ENCODE peak calls at places on chromosomes 13 and 19, in five cellular contexts. U is fibroblast of mammary gland, V is mammary epithelial cell, H is choroid plexus epithelial cell, D is neural progenitor cell. C is an unnamed sample.

GRCh38 chr13:98535501-98536357 is 41.2 kb downstream of the STK24 start:
- DNase-seq in U (peak), V (peak), H (peak), D (no peak), C (peak)

GRCh38 chr19:10091892-10092641 is 6.0 kb downstream of the SHFL start:
- DNase-seq in U (no peak), V (no peak), H (no peak), D (no peak), C (no peak)

GRCh38 chr19:18895038-18895827 is 725 bp downstream of the CERS1 start:
- DNase-seq in U (peak), V (peak), H (peak), D (peak), C (peak)

GRCh38 chr19:50368649-50369570 is 3.5 kb upstream of the NAPSA start:
- DNase-seq in U (peak), V (peak), H (peak), D (peak), C (peak)

GRCh38 chr19:53463263-53463662 is 4.3 kb upstream of the ZNF813 start:
- DNase-seq in U (peak), V (no peak), H (peak), D (peak), C (peak)

GRCh38 chr19:7844951-7845350 is 14.9 kb downstream of the EVI5L start:
- DNase-seq in U (no peak), V (no peak), H (no peak), D (no peak), C (no peak)

GRCh38 chr13:90690458-90691063 is 656.9 kb upstream of the MIR17HG start:
- DNase-seq in U (peak), V (no peak), H (peak), D (no peak), C (peak)

GRCh38 chr13:99970761-99971575 is 599 bp downstream of the ZIC5 start:
- DNase-seq in U (no peak), V (no peak), H (no peak), D (peak), C (no peak)

GRCh38 chr13:34340534-34340933 is 522.6 kb downstream of the RFC3 start:
- DNase-seq in U (peak), V (peak), H (peak), D (no peak), C (no peak)

GRCh38 chr19:49020342-49020741 is 3.5 kb upstream of the LHB start:
- DNase-seq in U (no peak), V (no peak), H (no peak), D (no peak), C (no peak)

GRCh38 chr13:48412100-48412556 is 785 bp downstream of the LPAR6 start:
- DNase-seq in U (peak), V (peak), H (peak), D (no peak), C (peak)

GRCh38 chr19:29945433-29945832 is 3.4 kb downstream of the URI1 start:
- DNase-seq in U (no peak), V (no peak), H (no peak), D (no peak), C (no peak)

GRCh38 chr19:21566073-21566472 is 60.7 kb downstream of the ZNF429 start:
- DNase-seq in U (no peak), V (no peak), H (no peak), D (no peak), C (no peak)

GRCh38 chr13:31048521-31048920 is 113.2 kb downstream of the HSPH1 start:
- DNase-seq in U (no peak), V (no peak), H (no peak), D (peak), C (no peak)

GRCh38 chr19:35025969-35026368 is 4.3 kb upstream of the SCN1B start:
- DNase-seq in U (no peak), V (no peak), H (no peak), D (no peak), C (no peak)

GRCh38 chr19:52369463-52370340 is at the start of gene ZNF880:
- DNase-seq in U (peak), V (peak), H (peak), D (peak), C (peak)

GRCh38 chr19:49327878-49328544 is 3.0 kb upstream of the SLC6A16 start:
- DNase-seq in U (peak), V (no peak), H (peak), D (peak), C (no peak)

GRCh38 chr13:49259586-49259985 is 11.9 kb downstream of the CDADC1 start:
- DNase-seq in U (no peak), V (no peak), H (no peak), D (no peak), C (no peak)

GRCh38 chr19:13152854-13153626 is 2.8 kb downstream of the IER2 start:
- DNase-seq in U (peak), V (peak), H (peak), D (peak), C (peak)

GRCh38 chr19:13155472-13156284 is 5.5 kb downstream of the IER2 start:
- DNase-seq in U (peak), V (peak), H (peak), D (peak), C (peak)

GRCh38 chr19:13154241-13154778 is 4.1 kb downstream of the IER2 start:
- DNase-seq in U (peak), V (peak), H (peak), D (peak), C (peak)

GRCh38 chr19:13153627-13154240 is 3.5 kb downstream of the IER2 start:
- DNase-seq in U (no peak), V (no peak), H (peak), D (no peak), C (peak)

GRCh38 chr19:13154911-13155471 is 4.8 kb downstream of the IER2 start:
- DNase-seq in U (peak), V (peak), H (peak), D (peak), C (peak)
- H3K4me3 ChIP-seq in U (peak), V (peak), H (peak), D (peak), C (peak)

DNA sequence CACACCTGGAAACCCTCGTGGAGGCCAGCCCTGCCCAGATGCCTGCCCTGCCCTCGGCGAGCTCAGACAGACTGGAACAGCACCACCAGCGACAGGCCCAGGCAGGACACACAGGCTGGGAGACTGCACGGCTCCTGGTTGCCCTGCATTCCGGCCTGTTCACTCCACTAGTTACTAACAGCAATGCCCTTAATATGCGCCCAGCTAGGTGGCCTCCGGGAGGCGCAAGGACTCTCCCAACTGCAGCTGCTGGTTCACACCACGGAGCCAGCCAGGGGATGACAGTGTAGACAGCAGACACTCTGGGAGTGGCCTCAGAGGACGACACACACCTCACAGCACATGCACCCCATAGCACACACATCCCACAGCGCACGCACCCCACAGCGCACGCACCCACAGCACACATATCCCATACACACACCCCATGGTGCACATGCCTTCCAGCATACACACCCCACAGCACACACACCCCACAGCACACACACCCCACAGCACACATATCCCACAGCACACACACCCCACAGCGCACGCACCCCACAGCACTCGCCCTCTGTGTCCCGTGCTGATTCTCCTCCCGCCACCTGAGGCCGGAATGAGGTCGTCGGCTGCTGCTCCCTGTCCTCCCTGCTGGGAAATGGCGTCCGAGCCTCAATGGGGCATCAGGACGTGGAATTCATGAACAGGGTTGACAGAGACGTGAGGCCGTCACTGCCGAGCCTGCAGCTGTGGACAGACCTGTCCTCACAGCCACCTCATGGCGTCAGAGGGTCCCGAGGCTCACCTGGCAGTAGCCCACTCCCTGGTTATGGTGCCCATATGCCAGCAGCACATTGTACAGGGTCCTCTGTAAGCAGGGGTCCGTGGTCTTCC is 13.6 kb downstream of the GRTP1 start:
- DNase-seq in U (no peak), V (peak), H (no peak), D (peak), C (no peak)
- TF ChIP-seq CTCF in U (no peak), V (no peak), H (peak), D (peak), C (no peak)

DNA sequence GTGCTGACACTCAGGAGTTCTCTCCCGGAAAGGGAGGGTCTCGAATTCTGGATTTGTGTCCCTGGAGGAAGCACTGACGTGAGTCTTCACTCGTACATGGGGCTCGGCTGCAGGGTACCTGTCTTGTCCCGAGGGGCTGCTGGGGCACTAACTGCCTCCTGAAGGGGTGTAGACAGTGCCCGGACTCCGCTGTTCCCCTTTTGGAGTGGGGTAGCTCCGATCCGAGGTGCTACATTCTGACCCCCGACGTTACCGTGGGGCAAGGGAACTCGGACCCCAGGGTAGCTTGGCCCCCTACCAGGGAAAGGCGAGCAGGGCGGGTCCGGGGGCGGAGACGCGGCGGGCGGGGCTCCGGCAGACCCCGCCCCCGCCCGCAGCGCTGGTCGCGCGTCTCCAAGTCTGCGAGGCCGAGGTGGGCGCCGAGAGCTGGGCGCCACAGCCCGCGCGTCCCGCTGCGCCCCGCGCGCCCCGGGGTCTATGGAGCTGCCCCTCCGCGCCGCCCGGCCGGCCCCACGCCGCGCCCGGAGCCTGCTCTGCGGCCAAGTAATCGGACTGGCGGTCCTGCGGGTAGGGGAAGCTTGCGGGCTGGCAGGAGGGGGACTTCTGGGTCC is at the start of gene NPAS1:
- DNase-seq in U (no peak), V (no peak), H (no peak), D (peak), C (no peak)
- H3K4me3 ChIP-seq in U (peak), V (no peak), H (peak), D (peak), C (no peak)

DNA sequence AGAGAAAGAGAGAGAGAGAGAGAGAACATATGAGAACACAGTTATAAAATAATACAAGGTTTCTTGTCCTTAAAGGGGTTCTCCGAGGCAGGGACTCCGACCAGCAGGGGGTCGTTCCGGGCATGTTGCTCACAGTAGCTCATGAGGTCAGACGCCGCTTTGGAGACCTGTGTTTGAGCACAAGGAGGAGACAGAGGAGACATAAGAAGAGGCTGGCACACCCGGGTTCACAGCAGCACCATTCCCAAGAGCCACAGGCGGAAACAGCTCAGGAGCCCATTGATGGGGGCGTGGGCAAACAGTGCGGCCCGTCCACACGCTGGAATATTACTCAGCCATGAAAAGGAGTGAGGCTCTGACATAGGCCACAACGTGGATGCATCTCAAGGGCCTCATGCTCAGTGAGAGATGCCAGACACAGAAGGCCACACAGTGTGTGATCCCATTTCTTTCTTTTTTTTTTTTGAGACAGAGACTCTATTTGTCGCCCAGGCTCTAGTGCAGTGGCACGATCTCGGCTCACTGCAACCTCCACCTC is 39.1 kb downstream of the GADD45B start:
- DNase-seq in U (no peak), V (no peak), H (no peak), D (no peak), C (no peak)
- TF ChIP-seq CTCF in U (no peak), V (no peak), H (no peak), D (no peak), C (no peak)

DNA sequence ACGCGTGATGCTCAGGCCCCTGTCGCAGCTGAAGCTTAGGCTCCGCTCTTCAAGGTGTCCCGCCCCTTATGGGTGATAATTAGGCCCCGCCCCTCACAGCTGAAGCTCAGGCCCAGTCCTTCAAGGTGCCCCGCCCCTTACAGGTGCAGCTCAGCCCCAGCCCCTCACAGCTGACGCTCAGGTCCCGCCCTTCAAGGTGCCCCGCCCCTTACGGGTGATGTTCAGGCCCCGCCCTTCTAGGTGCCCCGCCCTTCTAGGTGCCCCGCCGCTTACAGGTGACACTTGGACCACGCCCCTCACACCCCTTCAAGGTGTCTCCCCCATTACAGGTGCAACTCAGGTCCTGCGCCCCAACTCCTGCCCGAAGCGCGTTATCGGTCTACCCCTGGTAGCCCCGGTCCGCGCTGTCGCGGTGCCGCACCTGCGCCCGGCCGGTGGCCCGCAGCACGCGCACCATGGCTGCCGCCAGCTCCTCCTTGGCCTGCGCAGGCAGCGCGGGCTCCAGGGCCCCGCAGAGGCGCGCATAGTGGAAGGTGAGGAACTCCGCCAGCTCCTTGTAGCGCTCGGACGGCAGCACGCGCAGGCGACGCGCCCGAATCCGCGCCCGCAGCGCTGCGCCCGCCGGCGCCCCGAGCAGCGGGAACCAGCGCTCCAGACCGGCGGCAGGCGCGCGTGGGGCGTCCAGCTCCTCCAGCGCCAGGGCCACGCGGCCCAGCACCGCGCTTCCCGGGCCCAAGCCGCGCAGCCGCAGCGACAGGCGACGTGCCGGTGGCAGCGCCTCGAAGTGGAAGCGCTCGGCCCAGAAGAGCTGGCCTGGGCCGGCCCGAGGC is 7.3 kb downstream of the RASAL3 start:
- DNase-seq in U (no peak), V (no peak), H (no peak), D (peak), C (no peak)
- H3K4me3 ChIP-seq in U (no peak), V (no peak), H (no peak), D (peak), C (no peak)

DNA sequence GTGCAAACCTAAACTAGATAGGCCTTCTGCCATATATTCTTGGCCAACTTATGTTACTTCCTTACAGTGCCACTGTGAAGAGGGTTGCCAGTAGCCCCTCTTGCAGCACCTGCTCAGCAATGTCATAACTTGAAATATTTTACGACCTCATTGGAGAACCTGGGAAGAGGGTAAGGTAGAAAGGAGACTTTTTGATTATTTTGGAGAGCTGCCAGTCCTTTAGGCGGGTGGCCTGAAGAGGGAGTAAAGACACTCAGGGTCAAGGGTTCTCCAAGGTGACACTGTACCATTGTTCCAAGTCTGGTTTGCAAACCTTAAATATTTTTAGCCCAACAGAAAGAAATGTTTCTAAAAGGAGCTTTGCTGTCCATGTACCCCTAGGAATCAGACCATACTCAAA is 118.3 kb downstream of the FLT1 start:
- DNase-seq in U (no peak), V (no peak), H (no peak), D (no peak), C (no peak)
- TF ChIP-seq CTCF in U (no peak), V (no peak), H (no peak), D (no peak), C (no peak)

GRCh38 chr13:111066544-111066943 is 48.6 kb upstream of the ARHGEF7 start:
- DNase-seq in U (no peak), V (no peak), H (peak), D (no peak), C (no peak)

GRCh38 chr13:111064661-111065060 is 50.4 kb upstream of the ARHGEF7 start:
- DNase-seq in U (no peak), V (no peak), H (no peak), D (no peak), C (no peak)

GRCh38 chr13:111065698-111066097 is 49.4 kb upstream of the ARHGEF7 start:
- DNase-seq in U (no peak), V (no peak), H (no peak), D (no peak), C (no peak)

GRCh38 chr13:111062305-111062704 is 52.8 kb upstream of the ARHGEF7 start:
- DNase-seq in U (no peak), V (no peak), H (no peak), D (no peak), C (no peak)

GRCh38 chr13:111068009-111068350 is 47.1 kb upstream of the ARHGEF7 start:
- DNase-seq in U (no peak), V (no peak), H (no peak), D (no peak), C (no peak)
- H3K4me3 ChIP-seq in U (no peak), V (no peak), H (no peak), D (no peak), C (no peak)

GRCh38 chr19:15161028-15161984 is 39.5 kb downstream of the NOTCH3 start:
- DNase-seq in U (peak), V (no peak), H (peak), D (no peak), C (no peak)
- TF ChIP-seq CTCF in U (peak), V (peak), H (peak), D (peak), C (peak)

C was measured in astrocyte of the spinal cord.